ENCODE peak calls at places on chromosome 2, in eight cellular contexts. R is stimulated activated CD4-positive, alpha-beta T cell treated with anti-CD3 and anti-CD28 coated beads, Interleukin-12 subunit alpha, Interleukin-12 subunit beta, amount 100 ng/mL, for 4 hours; B is activated gamma-delta T cell treated with anti-CD3 and anti-CD28 coated beads, Interleukin-2, amount 50 U/mL, for 16 hours; V is NCI-H774; T is left cardiac atrium; K is HuH-7; H is kidney epithelial cell; N is Peyer's patch. E is an unnamed sample.

GRCh38 chr2:163595033-163595432 is 140.8 kb downstream of the FIGN start:
- DNase-seq in N (no peak), H (no peak), T (no peak), V (no peak), R (no peak), K (no peak), B (no peak), E (no peak)

GRCh38 chr2:53740170-53740569 is 27.4 kb upstream of the CHAC2 start:
- DNase-seq in R (no peak), V (peak), K (peak), H (peak), T (no peak), B (no peak), N (no peak), E (peak)

GRCh38 chr2:23566236-23567142 is 181.5 kb downstream of the KLHL29 start:
- DNase-seq in V (no peak), H (no peak), N (no peak), R (no peak), T (no peak), K (peak), B (no peak), E (no peak)

GRCh38 chr2:233409286-233409991 is 55.1 kb downstream of the DGKD start:
- DNase-seq in B (no peak), N (no peak), T (no peak), V (no peak), R (no peak), H (no peak), K (no peak), E (no peak)

GRCh38 chr2:181374741-181375675 is 82.2 kb upstream of the ITGA4 start:
- DNase-seq in N (no peak), B (no peak), K (no peak), H (no peak), V (no peak), R (no peak), T (no peak), E (no peak)

GRCh38 chr2:75466708-75467311 is 93.9 kb downstream of the EVA1A start:
- DNase-seq in B (no peak), R (no peak), T (no peak), N (no peak), H (no peak), V (no peak), K (peak), E (no peak)

GRCh38 chr2:147177449-147177848 is 667.4 kb upstream of the ACVR2A start:
- DNase-seq in T (no peak), K (no peak), N (no peak), R (no peak), B (no peak), V (peak), H (no peak), E (no peak)

GRCh38 chr2:240425236-240425615 is 10.2 kb upstream of the GPC1 start:
- DNase-seq in K (no peak), V (no peak), T (no peak), H (no peak), N (no peak), R (no peak), B (no peak), E (no peak)

GRCh38 chr2:129716781-129717559 is 262.5 kb upstream of the RAB6C start:
- DNase-seq in K (no peak), N (no peak), V (no peak), T (no peak), R (no peak), B (no peak), H (no peak), E (no peak)

GRCh38 chr2:174846941-174847938 is 83.0 kb upstream of the CHRNA1 start:
- DNase-seq in B (no peak), T (no peak), H (no peak), K (no peak), N (no peak), V (no peak), R (no peak), E (no peak)

GRCh38 chr2:188776634-188777033 is 197.5 kb upstream of the COL3A1 start:
- DNase-seq in B (no peak), R (no peak), N (no peak), H (no peak), K (no peak), T (no peak), V (no peak), E (no peak)

GRCh38 chr2:53755022-53755630 is 12.5 kb upstream of the CHAC2 start:
- DNase-seq in K (no peak), V (no peak), N (no peak), H (no peak), B (no peak), T (peak), R (no peak), E (no peak)